ENCODE peak calls at places on chromosomes 11 and 22, in seven cellular contexts. P is GM23248; G is ACHN; B is stimulated activated CD8-positive, alpha-beta memory T cell treated with anti-CD3 and anti-CD28 coated beads, Interleukin-4, amount 100 ng/mL, for 1 hour; I is HEK293T; S is HuH-7; K is NCI-H1930. X is an unnamed sample.

GRCh38 chr22:42310301-42310981 is 40.0 kb upstream of the TCF20 start:
- DNase-seq in P (no peak), B (no peak), G (no peak), K (no peak), I (no peak), S (no peak), X (no peak)

GRCh38 chr11:105229257-105229656 is 89.7 kb upstream of the CARD18 start:
- DNase-seq in S (no peak), K (no peak), I (no peak), P (peak; percentile 83), G (no peak), B (no peak), X (no peak)

GRCh38 chr22:22745225-22746060 is 101.0 kb downstream of the GGTLC2 start:
- DNase-seq in S (peak; percentile 37), G (peak; percentile 39), P (peak; percentile 61), B (no peak), K (no peak), I (peak; percentile 55), X (no peak)

GRCh38 chr22:50676211-50676636 is 3.6 kb downstream of the SHANK3 start:
- DNase-seq in G (no peak), K (no peak), P (no peak), B (no peak), S (no peak), I (no peak), X (no peak)

GRCh38 chr11:10934293-10934850 is 76.5 kb upstream of the ZBED5 start:
- DNase-seq in P (no peak), I (no peak), S (no peak), B (no peak), K (no peak), G (no peak), X (no peak)

GRCh38 chr22:42711281-42711731 is 9.4 kb downstream of the A4GALT start:
- DNase-seq in K (no peak), B (no peak), I (no peak), G (no peak), P (no peak), S (no peak), X (no peak)

GRCh38 chr11:19018901-19019300 is 41.6 kb downstream of the MRGPRX2 start:
- DNase-seq in G (peak; percentile 4), K (no peak), B (no peak), P (no peak), S (no peak), I (no peak), X (no peak)

GRCh38 chr11:73633999-73634398 is 12.4 kb upstream of the PLEKHB1 start:
- DNase-seq in G (no peak), S (no peak), P (no peak), I (no peak), K (no peak), B (no peak), X (no peak)

GRCh38 chr11:36051235-36052072 is 107.6 kb downstream of the LDLRAD3 start:
- DNase-seq in G (no peak), B (no peak), S (no peak), K (no peak), I (no peak), P (no peak), X (peak; percentile 56)

GRCh38 chr22:19877626-19878339 is 23.1 kb upstream of the GNB1L start:
- DNase-seq in B (no peak), I (no peak), P (no peak), S (no peak), G (no peak), K (no peak), X (no peak)

GRCh38 chr11:84691830-84692229 is 935.3 kb downstream of the DLG2 start:
- DNase-seq in P (no peak), G (no peak), B (no peak), I (no peak), K (no peak), S (no peak), X (no peak)

GRCh38 chr11:66529069-66529468 is 16.8 kb downstream of the ZDHHC24 start:
- DNase-seq in B (no peak), S (no peak), I (no peak), P (no peak), K (no peak), G (no peak), X (no peak)

GRCh38 chr11:134134167-134134566 is 65.3 kb downstream of the JAM3 start:
- DNase-seq in S (no peak), B (no peak), K (no peak), P (no peak), G (no peak), I (no peak), X (no peak)

GRCh38 chr11:80388133-80388532 is 947.3 kb upstream of the TENM4 start:
- DNase-seq in K (no peak), G (no peak), I (no peak), B (no peak), S (no peak), P (no peak), X (no peak)

GRCh38 chr22:22122348-22123117 is 122.1 kb upstream of the VPREB1 start:
- DNase-seq in K (no peak), P (no peak), S (no peak), G (no peak), B (no peak), I (no peak), X (no peak)

GRCh38 chr11:42631223-42631843 is 680.5 kb upstream of the API5 start:
- DNase-seq in P (peak; percentile 21), S (peak; percentile 2), G (peak; percentile 36), I (no peak), K (no peak), B (no peak), X (no peak)

GRCh38 chr11:60370811-60371297 is 7.5 kb upstream of the MS4A7 start:
- DNase-seq in I (no peak), S (no peak), P (peak; percentile 2), G (no peak), B (no peak), K (peak; percentile 28), X (peak; percentile 37)

GRCh38 chr22:37892566-37893338 is 13.3 kb upstream of the MICALL1 start:
- DNase-seq in S (no peak), B (no peak), I (no peak), G (no peak), K (no peak), P (no peak), X (no peak)

GRCh38 chr11:10125522-10126133 is 168.4 kb downstream of the SBF2 start:
- DNase-seq in K (no peak), S (no peak), G (no peak), P (peak; percentile 55), I (no peak), B (no peak), X (no peak)

GRCh38 chr11:70528794-70529580 is 130.7 kb downstream of the CTTN start:
- DNase-seq in I (no peak), B (no peak), P (no peak), K (no peak), G (no peak), S (no peak), X (no peak)